ENCODE peak calls at places on chromosome 6, in eight cellular contexts. One of them, this sample, is unnamed. For H3K9me3, the result is how much of the 10 kb centered on the place peaks cover.

GRCh38 chr6:27495386-27496135 is 22.7 kb upstream of the ZNF184 start:
- DNase-seq in body of pancreas: peak
- DNase-seq in stomach: no peak
- DNase-seq in heart left ventricle: no peak
- DNase-seq in OCI-LY7: no peak
- DNase-seq in mammary epithelial cell: peak
- DNase-seq in upper lobe of right lung: no peak
- DNase-seq in CD4-positive, alpha-beta T cell: no peak
- DNase-seq in this sample: peak

GRCh38 chr6:168920289-168920688 is 333.4 kb downstream of the THBS2 start:
- DNase-seq in body of pancreas: no peak
- DNase-seq in stomach: peak
- DNase-seq in upper lobe of right lung: no peak
- DNase-seq in heart left ventricle: no peak
- DNase-seq in OCI-LY7: no peak
- DNase-seq in CD4-positive, alpha-beta T cell: no peak
- DNase-seq in mammary epithelial cell: no peak
- DNase-seq in this sample: no peak

GRCh38 chr6:23533954-23534725 is 591.9 kb upstream of the NRSN1 start:
- DNase-seq in CD4-positive, alpha-beta T cell: no peak
- DNase-seq in body of pancreas: no peak
- DNase-seq in mammary epithelial cell: no peak
- DNase-seq in upper lobe of right lung: no peak
- DNase-seq in stomach: no peak
- DNase-seq in heart left ventricle: no peak
- DNase-seq in OCI-LY7: no peak
- DNase-seq in this sample: no peak

GRCh38 chr6:35275417-35275816 is 15.9 kb downstream of the ZNF76 start:
- DNase-seq in stomach: no peak
- DNase-seq in CD4-positive, alpha-beta T cell: no peak
- DNase-seq in OCI-LY7: no peak
- DNase-seq in mammary epithelial cell: no peak
- DNase-seq in upper lobe of right lung: no peak
- DNase-seq in body of pancreas: no peak
- DNase-seq in heart left ventricle: no peak
- DNase-seq in this sample: no peak

GRCh38 chr6:109183109-109183508 is 87.8 kb downstream of the CEP57L1 start:
- DNase-seq in OCI-LY7: peak
- DNase-seq in mammary epithelial cell: no peak
- DNase-seq in upper lobe of right lung: no peak
- DNase-seq in heart left ventricle: no peak
- DNase-seq in CD4-positive, alpha-beta T cell: no peak
- DNase-seq in stomach: no peak
- DNase-seq in body of pancreas: no peak
- DNase-seq in this sample: no peak

GRCh38 chr6:115891111-115891669 is 169.5 kb downstream of the FRK start:
- DNase-seq in stomach: no peak
- DNase-seq in OCI-LY7: no peak
- DNase-seq in body of pancreas: no peak
- DNase-seq in upper lobe of right lung: no peak
- DNase-seq in CD4-positive, alpha-beta T cell: no peak
- DNase-seq in heart left ventricle: no peak
- DNase-seq in mammary epithelial cell: peak
- DNase-seq in this sample: no peak

GRCh38 chr6:157323114-157323923 is at the start of gene TMEM242:
- DNase-seq in body of pancreas: peak
- DNase-seq in upper lobe of right lung: peak
- DNase-seq in stomach: peak
- DNase-seq in CD4-positive, alpha-beta T cell: peak
- DNase-seq in mammary epithelial cell: peak
- DNase-seq in heart left ventricle: peak
- DNase-seq in OCI-LY7: peak
- DNase-seq in this sample: peak

GRCh38 chr6:34132486-34133185 is 13.3 kb downstream of the GRM4 start:
- DNase-seq in heart left ventricle: no peak
- DNase-seq in OCI-LY7: peak
- DNase-seq in CD4-positive, alpha-beta T cell: no peak
- DNase-seq in upper lobe of right lung: no peak
- DNase-seq in mammary epithelial cell: peak
- DNase-seq in stomach: no peak
- DNase-seq in body of pancreas: peak
- DNase-seq in this sample: no peak

GRCh38 chr6:112335736-112336135 is 11.4 kb upstream of the RFPL4B start:
- DNase-seq in body of pancreas: no peak
- DNase-seq in heart left ventricle: no peak
- DNase-seq in stomach: no peak
- DNase-seq in OCI-LY7: no peak
- DNase-seq in upper lobe of right lung: no peak
- DNase-seq in mammary epithelial cell: no peak
- DNase-seq in CD4-positive, alpha-beta T cell: no peak
- DNase-seq in this sample: no peak

GRCh38 chr6:167799033-167799933 is 27.4 kb upstream of the AFDN start:
- DNase-seq in upper lobe of right lung: no peak
- DNase-seq in CD4-positive, alpha-beta T cell: no peak
- DNase-seq in OCI-LY7: no peak
- DNase-seq in heart left ventricle: no peak
- DNase-seq in body of pancreas: peak
- DNase-seq in mammary epithelial cell: no peak
- DNase-seq in stomach: no peak
- DNase-seq in this sample: no peak

GRCh38 chr6:89559487-89559886 is 79.1 kb downstream of the LYRM2 start:
- DNase-seq in body of pancreas: no peak
- DNase-seq in OCI-LY7: no peak
- DNase-seq in heart left ventricle: no peak
- DNase-seq in CD4-positive, alpha-beta T cell: no peak
- DNase-seq in stomach: no peak
- DNase-seq in upper lobe of right lung: no peak
- DNase-seq in mammary epithelial cell: no peak
- DNase-seq in this sample: no peak

GRCh38 chr6:167860546-167861226 is 34.0 kb downstream of the AFDN start:
- DNase-seq in OCI-LY7: peak
- DNase-seq in mammary epithelial cell: no peak
- DNase-seq in stomach: no peak
- DNase-seq in heart left ventricle: no peak
- DNase-seq in upper lobe of right lung: no peak
- DNase-seq in body of pancreas: no peak
- DNase-seq in CD4-positive, alpha-beta T cell: no peak
- DNase-seq in this sample: no peak

GRCh38 chr6:120056085-120056484 is 706.5 kb upstream of the MAN1A1 start:
- DNase-seq in stomach: no peak
- DNase-seq in mammary epithelial cell: no peak
- DNase-seq in body of pancreas: no peak
- DNase-seq in upper lobe of right lung: no peak
- DNase-seq in heart left ventricle: no peak
- DNase-seq in OCI-LY7: peak
- DNase-seq in CD4-positive, alpha-beta T cell: no peak
- DNase-seq in this sample: no peak

GRCh38 chr6:142696689-142697088 is 248.3 kb downstream of the HIVEP2 start:
- DNase-seq in mammary epithelial cell: peak
- DNase-seq in body of pancreas: peak
- DNase-seq in upper lobe of right lung: peak
- DNase-seq in CD4-positive, alpha-beta T cell: no peak
- DNase-seq in OCI-LY7: no peak
- DNase-seq in stomach: peak
- DNase-seq in heart left ventricle: no peak
- DNase-seq in this sample: no peak

GRCh38 chr6:8175046-8175777 is 72.9 kb upstream of the EEF1E1 start:
- DNase-seq in heart left ventricle: no peak
- DNase-seq in mammary epithelial cell: peak
- DNase-seq in stomach: no peak
- DNase-seq in upper lobe of right lung: no peak
- DNase-seq in OCI-LY7: no peak
- DNase-seq in body of pancreas: no peak
- DNase-seq in CD4-positive, alpha-beta T cell: no peak
- DNase-seq in this sample: no peak

GRCh38 chr6:13474360-13474759 is 13.0 kb downstream of the GFOD1 start:
- DNase-seq in stomach: no peak
- DNase-seq in CD4-positive, alpha-beta T cell: no peak
- DNase-seq in heart left ventricle: no peak
- DNase-seq in mammary epithelial cell: peak
- DNase-seq in OCI-LY7: no peak
- DNase-seq in upper lobe of right lung: no peak
- DNase-seq in body of pancreas: no peak
- DNase-seq in this sample: no peak

GRCh38 chr6:105019285-105019684 is 62.4 kb downstream of the LIN28B start:
- DNase-seq in heart left ventricle: no peak
- DNase-seq in CD4-positive, alpha-beta T cell: no peak
- DNase-seq in mammary epithelial cell: no peak
- DNase-seq in body of pancreas: no peak
- DNase-seq in stomach: no peak
- DNase-seq in upper lobe of right lung: no peak
- DNase-seq in OCI-LY7: no peak
- DNase-seq in this sample: no peak

GRCh38 chr6:35634316-35634715 is 54.4 kb downstream of the FKBP5 start:
- DNase-seq in upper lobe of right lung: no peak
- DNase-seq in body of pancreas: peak
- DNase-seq in CD4-positive, alpha-beta T cell: no peak
- DNase-seq in OCI-LY7: no peak
- DNase-seq in heart left ventricle: no peak
- DNase-seq in stomach: no peak
- DNase-seq in mammary epithelial cell: no peak
- DNase-seq in this sample: no peak

DNA sequence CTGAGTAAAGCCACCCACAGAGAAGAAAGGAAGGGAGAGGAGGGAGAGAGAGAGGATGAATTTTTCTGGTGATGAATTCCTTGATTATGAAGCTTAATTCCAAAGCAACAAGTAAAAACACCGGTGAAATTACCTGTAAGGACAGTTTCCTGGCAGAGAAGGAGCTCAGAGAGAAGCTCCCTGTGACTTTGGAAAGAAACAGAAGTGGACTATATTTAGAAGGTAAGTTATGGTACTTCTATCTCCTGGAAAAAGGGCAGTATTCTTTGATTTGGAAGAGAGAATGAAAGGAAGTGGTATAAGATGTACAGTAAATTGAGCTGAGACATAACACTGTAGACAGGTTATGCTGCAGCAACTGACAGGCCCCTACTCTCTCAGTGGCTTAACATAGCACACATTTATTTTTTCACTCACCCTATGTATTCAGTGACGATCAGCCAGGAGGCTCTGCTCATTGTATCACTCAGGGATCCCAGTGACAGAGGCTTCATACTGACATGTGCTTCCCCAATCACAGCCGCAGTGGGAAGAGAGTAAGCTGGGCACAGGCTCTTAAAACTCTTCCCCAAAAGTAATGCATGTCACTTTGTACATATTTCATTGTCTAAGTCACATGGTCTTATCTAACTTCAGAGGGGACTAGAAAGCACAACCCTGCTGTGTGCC is 349.5 kb downstream of the BTBD9 start:
- DNase-seq in body of pancreas: no peak
- DNase-seq in stomach: no peak
- DNase-seq in upper lobe of right lung: no peak
- DNase-seq in OCI-LY7: no peak
- DNase-seq in heart left ventricle: no peak
- DNase-seq in CD4-positive, alpha-beta T cell: no peak
- DNase-seq in mammary epithelial cell: no peak
- DNase-seq in this sample: no peak
- H3K27ac ChIP-seq in body of pancreas: no peak
- H3K27ac ChIP-seq in stomach: no peak
- H3K27ac ChIP-seq in upper lobe of right lung: no peak
- H3K27ac ChIP-seq in OCI-LY7: no peak
- H3K27ac ChIP-seq in heart left ventricle: peak
- H3K27ac ChIP-seq in CD4-positive, alpha-beta T cell: no peak
- H3K27ac ChIP-seq in mammary epithelial cell: no peak
- H3K27ac ChIP-seq in this sample: no peak

DNA sequence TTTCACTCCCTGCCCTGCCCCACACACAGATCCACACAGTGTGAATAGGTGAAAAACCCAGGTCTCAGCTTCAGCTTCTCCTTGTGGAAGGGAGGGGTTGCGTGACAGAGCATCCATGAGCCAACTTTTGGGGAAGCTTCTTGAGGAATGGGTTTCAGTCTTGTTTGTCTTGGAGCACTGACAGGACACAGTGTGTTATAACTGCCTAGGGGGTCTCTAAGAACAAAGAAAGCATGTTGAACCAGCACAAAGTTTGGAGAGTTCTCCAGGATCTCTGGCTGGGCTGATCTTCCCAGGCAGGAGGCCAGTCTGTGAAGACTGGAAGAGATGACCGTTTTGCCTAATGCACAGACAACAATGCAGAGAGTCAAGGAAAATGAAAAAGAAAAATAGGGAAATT is 164.5 kb downstream of the COL12A1 start:
- DNase-seq in OCI-LY7: no peak
- DNase-seq in mammary epithelial cell: no peak
- DNase-seq in body of pancreas: no peak
- DNase-seq in upper lobe of right lung: no peak
- DNase-seq in stomach: no peak
- DNase-seq in heart left ventricle: no peak
- DNase-seq in CD4-positive, alpha-beta T cell: no peak
- DNase-seq in this sample: no peak
- H3K9me3 ChIP-seq in OCI-LY7: under half
- H3K9me3 ChIP-seq in mammary epithelial cell: under half
- H3K9me3 ChIP-seq in body of pancreas: under half
- H3K9me3 ChIP-seq in upper lobe of right lung: under half
- H3K9me3 ChIP-seq in stomach: under half
- H3K9me3 ChIP-seq in heart left ventricle: under half
- H3K9me3 ChIP-seq in CD4-positive, alpha-beta T cell: under half
- H3K9me3 ChIP-seq in this sample: under half

GRCh38 chr6:148414836-148415235 is 72.2 kb downstream of the SASH1 start:
- DNase-seq in stomach: no peak
- DNase-seq in body of pancreas: no peak
- DNase-seq in OCI-LY7: no peak
- DNase-seq in mammary epithelial cell: peak
- DNase-seq in upper lobe of right lung: no peak
- DNase-seq in heart left ventricle: no peak
- DNase-seq in CD4-positive, alpha-beta T cell: no peak
- DNase-seq in this sample: peak
- H3K27ac ChIP-seq in stomach: no peak
- H3K27ac ChIP-seq in body of pancreas: no peak
- H3K27ac ChIP-seq in OCI-LY7: no peak
- H3K27ac ChIP-seq in mammary epithelial cell: no peak
- H3K27ac ChIP-seq in upper lobe of right lung: no peak
- H3K27ac ChIP-seq in heart left ventricle: no peak
- H3K27ac ChIP-seq in CD4-positive, alpha-beta T cell: no peak
- H3K27ac ChIP-seq in this sample: no peak

GRCh38 chr6:170176621-170177382 is 114.1 kb downstream of the DLL1 start:
- DNase-seq in mammary epithelial cell: no peak
- DNase-seq in body of pancreas: no peak
- DNase-seq in stomach: no peak
- DNase-seq in CD4-positive, alpha-beta T cell: no peak
- DNase-seq in OCI-LY7: no peak
- DNase-seq in upper lobe of right lung: no peak
- DNase-seq in heart left ventricle: peak
- DNase-seq in this sample: no peak

GRCh38 chr6:170178266-170178560 is 112.7 kb downstream of the DLL1 start:
- DNase-seq in mammary epithelial cell: no peak
- DNase-seq in upper lobe of right lung: no peak
- DNase-seq in heart left ventricle: no peak
- DNase-seq in stomach: no peak
- DNase-seq in body of pancreas: no peak
- DNase-seq in CD4-positive, alpha-beta T cell: no peak
- DNase-seq in OCI-LY7: no peak
- DNase-seq in this sample: peak

GRCh38 chr6:170175644-170176620 is 114.9 kb downstream of the DLL1 start:
- DNase-seq in body of pancreas: no peak
- DNase-seq in heart left ventricle: peak
- DNase-seq in CD4-positive, alpha-beta T cell: no peak
- DNase-seq in upper lobe of right lung: no peak
- DNase-seq in stomach: no peak
- DNase-seq in OCI-LY7: no peak
- DNase-seq in mammary epithelial cell: no peak
- DNase-seq in this sample: peak

GRCh38 chr6:170178561-170179477 is 112.1 kb downstream of the DLL1 start:
- DNase-seq in heart left ventricle: no peak
- DNase-seq in mammary epithelial cell: peak
- DNase-seq in stomach: peak
- DNase-seq in body of pancreas: peak
- DNase-seq in upper lobe of right lung: no peak
- DNase-seq in OCI-LY7: no peak
- DNase-seq in CD4-positive, alpha-beta T cell: no peak
- DNase-seq in this sample: peak

GRCh38 chr6:170177383-170178265 is 113.3 kb downstream of the DLL1 start:
- DNase-seq in OCI-LY7: no peak
- DNase-seq in body of pancreas: no peak
- DNase-seq in CD4-positive, alpha-beta T cell: no peak
- DNase-seq in heart left ventricle: no peak
- DNase-seq in mammary epithelial cell: no peak
- DNase-seq in stomach: peak
- DNase-seq in upper lobe of right lung: no peak
- DNase-seq in this sample: no peak
- H3K9me3 ChIP-seq in OCI-LY7: under half
- H3K9me3 ChIP-seq in body of pancreas: under half
- H3K9me3 ChIP-seq in CD4-positive, alpha-beta T cell: under half
- H3K9me3 ChIP-seq in heart left ventricle: under half
- H3K9me3 ChIP-seq in mammary epithelial cell: under half
- H3K9me3 ChIP-seq in stomach: under half
- H3K9me3 ChIP-seq in upper lobe of right lung: under half
- H3K9me3 ChIP-seq in this sample: under half